ENCODE peak calls at places on chromosomes 12 and 14, in seven cellular contexts. H is HFFc6, T is A549, G is body of pancreas, A is endothelial cell, O is PC-9, V is AG04450. C is an unnamed sample.

GRCh38 chr12:91326043-91327027 is 143.7 kb upstream of the DCN start:
- DNase-seq in H (peak), T (peak), G (peak), A (peak), O (no peak), V (peak), C (peak)

GRCh38 chr12:114835031-114835430 is 151.1 kb upstream of the TBX3 start:
- DNase-seq in H (peak), T (no peak), G (no peak), A (no peak), O (no peak), V (peak), C (no peak)

GRCh38 chr12:3453266-3453862 is 37.6 kb upstream of the PRMT8 start:
- DNase-seq in H (no peak), T (no peak), G (no peak), A (no peak), O (no peak), V (no peak), C (no peak)

GRCh38 chr12:53585726-53586125 is 40.5 kb downstream of the ATF7 start:
- DNase-seq in H (no peak), T (no peak), G (no peak), A (no peak), O (no peak), V (no peak), C (no peak)

GRCh38 chr14:32226051-32226450 is 23.0 kb upstream of the RNU6-8 start:
- DNase-seq in H (no peak), T (no peak), G (no peak), A (no peak), O (peak), V (no peak), C (no peak)

GRCh38 chr12:118302053-118302452 is 70.7 kb downstream of the TAOK3 start:
- DNase-seq in H (peak), T (no peak), G (no peak), A (no peak), O (peak), V (no peak), C (no peak)

GRCh38 chr12:124032265-124032886 is 59.4 kb downstream of the ZNF664 start:
- DNase-seq in H (peak), T (peak), G (peak), A (peak), O (no peak), V (no peak), C (no peak)

GRCh38 chr14:79256311-79256879 is 954.9 kb downstream of the DIO2 start:
- DNase-seq in H (no peak), T (no peak), G (no peak), A (no peak), O (no peak), V (no peak), C (no peak)

GRCh38 chr12:119668315-119668651 is 350 bp downstream of the PRKAB1 start:
- DNase-seq in H (no peak), T (no peak), G (no peak), A (no peak), O (no peak), V (no peak), C (no peak)

GRCh38 chr12:81257952-81258551 is 180.2 kb downstream of the ACSS3 start:
- DNase-seq in H (peak), T (peak), G (no peak), A (peak), O (peak), V (peak), C (no peak)

GRCh38 chr12:13443498-13443897 is 247.0 kb downstream of the EMP1 start:
- DNase-seq in H (no peak), T (no peak), G (peak), A (no peak), O (no peak), V (no peak), C (no peak)

GRCh38 chr14:104602933-104603325 is 1.6 kb downstream of the TMEM179 start:
- DNase-seq in H (no peak), T (no peak), G (no peak), A (no peak), O (no peak), V (no peak), C (no peak)

GRCh38 chr14:82070040-82070439 is 536.4 kb upstream of the SEL1L start:
- DNase-seq in H (no peak), T (no peak), G (no peak), A (no peak), O (no peak), V (no peak), C (no peak)

GRCh38 chr14:43949410-43949809 is 557.7 kb downstream of the FSCB start:
- DNase-seq in H (no peak), T (no peak), G (no peak), A (no peak), O (no peak), V (no peak), C (no peak)

GRCh38 chr14:103296007-103296406 is 38.0 kb upstream of the EIF5 start:
- DNase-seq in H (peak), T (peak), G (no peak), A (no peak), O (peak), V (no peak), C (no peak)

GRCh38 chr12:98750511-98750910 is 105.4 kb downstream of the APAF1 start:
- DNase-seq in H (no peak), T (no peak), G (no peak), A (no peak), O (no peak), V (no peak), C (no peak)

GRCh38 chr12:3496964-3497363 is 6.0 kb downstream of the PRMT8 start:
- DNase-seq in H (no peak), T (peak), G (peak), A (peak), O (no peak), V (no peak), C (no peak)

GRCh38 chr14:61977217-61977616 is 215.0 kb downstream of the SNAPC1 start:
- DNase-seq in H (peak), T (no peak), G (no peak), A (no peak), O (no peak), V (no peak), C (no peak)

DNA sequence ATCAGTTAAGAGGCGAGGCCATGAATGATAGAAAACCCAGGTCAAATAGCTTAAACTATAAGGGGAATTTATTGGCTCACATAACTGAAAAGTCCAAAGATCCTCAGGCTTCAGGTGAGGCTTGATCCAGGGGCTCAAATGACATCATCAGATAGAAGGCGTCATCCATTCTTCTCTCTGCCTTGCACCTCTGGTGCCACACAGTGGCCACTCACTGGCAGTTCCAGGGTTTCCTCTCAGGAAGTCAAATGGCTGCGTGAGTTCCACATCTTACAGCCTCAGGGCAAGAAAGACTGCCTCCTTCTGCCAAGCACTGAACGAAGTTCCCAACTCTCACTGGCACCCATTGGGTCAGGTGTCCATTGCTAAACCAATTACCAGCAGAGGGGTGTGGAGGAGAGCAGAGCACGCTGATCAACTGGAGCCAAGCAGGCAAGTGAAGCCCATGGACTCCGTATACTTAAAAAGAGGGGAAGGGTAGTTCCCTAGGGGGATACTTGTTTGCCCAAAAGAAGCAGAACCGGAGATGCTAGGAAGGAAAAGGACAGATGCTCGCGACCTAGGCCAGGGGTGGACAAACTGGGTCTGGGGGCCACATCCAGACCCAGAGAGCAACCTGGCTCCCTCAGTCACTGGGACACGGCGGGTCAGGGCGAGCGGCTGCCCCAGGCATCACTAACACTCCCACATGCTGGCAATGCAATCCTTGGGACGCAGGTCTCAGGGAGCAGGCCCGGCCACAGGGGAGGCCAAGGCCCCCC is 69.3 kb downstream of the SERPINA3 start:
- DNase-seq in H (no peak), T (peak), G (peak), A (peak), O (no peak), V (no peak), C (no peak)
- TF ChIP-seq CTCF in H (no peak), T (peak), G (peak), A (peak), O (no peak), V (peak), C (peak)

DNA sequence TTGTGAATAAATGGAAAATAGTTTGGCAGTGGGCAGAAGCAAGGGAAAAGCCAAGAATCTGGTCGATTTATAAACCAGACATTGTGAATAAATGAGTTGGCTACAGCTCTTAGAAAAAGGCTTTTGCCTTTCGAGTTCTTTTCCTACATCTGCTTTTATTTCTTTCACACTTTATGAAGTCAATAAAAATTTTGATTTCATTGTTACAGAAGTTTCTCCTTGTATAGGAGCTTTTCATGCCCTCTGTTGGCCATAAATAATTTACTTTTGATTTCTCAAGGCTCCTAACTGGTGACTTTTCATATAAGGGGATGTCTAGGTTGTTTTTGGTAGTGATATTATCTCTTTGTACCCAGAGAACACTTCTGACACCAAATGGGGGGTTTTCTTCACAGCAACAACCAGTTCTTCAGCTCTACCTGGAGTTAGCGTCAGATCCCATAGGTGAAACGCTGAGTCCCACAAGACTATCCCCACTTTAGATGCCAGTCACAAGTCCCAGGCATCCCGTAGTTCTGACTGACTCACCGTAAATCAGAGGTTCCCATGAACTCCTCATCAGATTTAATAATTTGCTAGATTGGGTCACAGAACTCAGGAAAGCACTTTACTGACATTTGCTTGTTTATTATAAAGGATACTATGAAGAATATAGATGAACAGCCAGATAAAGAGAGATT is 136.4 kb upstream of the DNM1L start:
- DNase-seq in H (no peak), T (no peak), G (no peak), A (no peak), O (no peak), V (no peak), C (no peak)
- TF ChIP-seq CTCF in H (no peak), T (no peak), G (no peak), A (no peak), O (no peak), V (no peak), C (no peak)

GRCh38 chr12:6275609-6276246 is 34.8 kb upstream of the PLEKHG6 start:
- DNase-seq in H (no peak), T (no peak), G (no peak), A (no peak), O (no peak), V (no peak), C (no peak)

GRCh38 chr12:6276247-6276887 is 34.1 kb upstream of the PLEKHG6 start:
- DNase-seq in H (no peak), T (no peak), G (no peak), A (no peak), O (no peak), V (no peak), C (no peak)

GRCh38 chr12:6278439-6279255 is 31.8 kb upstream of the PLEKHG6 start:
- DNase-seq in H (peak), T (peak), G (peak), A (peak), O (peak), V (no peak), C (no peak)

GRCh38 chr12:6277982-6278438 is 32.5 kb upstream of the PLEKHG6 start:
- DNase-seq in H (no peak), T (peak), G (peak), A (no peak), O (peak), V (no peak), C (no peak)

GRCh38 chr12:6276936-6277615 is 33.4 kb upstream of the PLEKHG6 start:
- DNase-seq in H (no peak), T (peak), G (no peak), A (no peak), O (peak), V (no peak), C (no peak)
- TF ChIP-seq CTCF in H (peak), T (no peak), G (no peak), A (no peak), O (no peak), V (peak), C (no peak)

GRCh38 chr14:64937821-64938193 is 4.7 kb downstream of the GPX2 start:
- DNase-seq in H (no peak), T (peak), G (no peak), A (no peak), O (peak), V (no peak), C (no peak)
- TF ChIP-seq CTCF in H (peak), T (peak), G (no peak), A (no peak), O (peak), V (peak), C (no peak)

GRCh38 chr12:49236423-49236822 is 28.5 kb upstream of the TUBA1C start:
- DNase-seq in H (no peak), T (no peak), G (no peak), A (no peak), O (no peak), V (no peak), C (no peak)
- TF ChIP-seq CTCF in H (no peak), T (no peak), G (no peak), A (no peak), O (no peak), V (no peak), C (no peak)

DNA sequence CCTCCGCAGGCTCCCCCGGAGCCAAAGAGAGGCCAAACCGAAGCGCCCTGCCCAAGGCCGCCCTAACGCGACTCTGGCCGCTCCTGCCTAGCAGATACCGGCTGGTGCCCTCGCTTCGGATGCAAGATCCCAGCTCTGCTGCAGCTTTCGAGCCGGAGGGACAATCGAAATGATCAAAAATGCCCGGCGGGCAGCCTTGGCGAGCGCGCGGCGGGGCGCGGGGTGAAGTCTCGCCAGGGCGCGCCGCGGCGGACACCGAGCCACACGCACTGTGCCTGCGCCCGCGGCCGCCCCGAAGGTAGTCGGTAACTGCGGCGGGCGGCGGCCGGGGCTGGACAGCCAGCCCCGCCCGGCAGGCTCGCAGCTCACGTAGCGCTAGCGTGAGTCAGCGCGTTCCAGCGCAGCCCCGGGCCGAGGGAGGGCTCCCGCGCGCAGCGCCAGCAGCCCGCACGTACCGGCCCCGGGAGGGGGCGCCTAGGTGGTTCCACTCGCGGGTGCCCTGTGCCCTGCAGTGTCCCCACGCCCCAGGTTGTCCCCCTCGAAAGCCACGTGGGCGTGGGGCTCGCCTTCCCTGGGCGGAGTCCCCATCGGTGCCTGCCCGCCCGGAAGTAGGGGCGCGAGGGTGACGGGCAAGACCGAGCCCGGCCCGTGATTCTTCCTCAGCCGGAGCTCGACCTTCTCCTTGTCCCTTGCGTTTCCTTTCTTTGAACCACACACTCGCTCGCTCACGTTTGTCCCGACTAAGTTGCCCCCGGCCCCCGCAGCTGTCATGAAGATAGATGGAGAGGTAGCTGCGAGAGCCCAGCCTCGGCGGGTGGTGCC is 109.3 kb upstream of the EGLN3 start:
- DNase-seq in H (peak), T (peak), G (peak), A (peak), O (peak), V (no peak), C (no peak)
- TF ChIP-seq CTCF in H (peak), T (peak), G (no peak), A (no peak), O (no peak), V (peak), C (no peak)

DNA sequence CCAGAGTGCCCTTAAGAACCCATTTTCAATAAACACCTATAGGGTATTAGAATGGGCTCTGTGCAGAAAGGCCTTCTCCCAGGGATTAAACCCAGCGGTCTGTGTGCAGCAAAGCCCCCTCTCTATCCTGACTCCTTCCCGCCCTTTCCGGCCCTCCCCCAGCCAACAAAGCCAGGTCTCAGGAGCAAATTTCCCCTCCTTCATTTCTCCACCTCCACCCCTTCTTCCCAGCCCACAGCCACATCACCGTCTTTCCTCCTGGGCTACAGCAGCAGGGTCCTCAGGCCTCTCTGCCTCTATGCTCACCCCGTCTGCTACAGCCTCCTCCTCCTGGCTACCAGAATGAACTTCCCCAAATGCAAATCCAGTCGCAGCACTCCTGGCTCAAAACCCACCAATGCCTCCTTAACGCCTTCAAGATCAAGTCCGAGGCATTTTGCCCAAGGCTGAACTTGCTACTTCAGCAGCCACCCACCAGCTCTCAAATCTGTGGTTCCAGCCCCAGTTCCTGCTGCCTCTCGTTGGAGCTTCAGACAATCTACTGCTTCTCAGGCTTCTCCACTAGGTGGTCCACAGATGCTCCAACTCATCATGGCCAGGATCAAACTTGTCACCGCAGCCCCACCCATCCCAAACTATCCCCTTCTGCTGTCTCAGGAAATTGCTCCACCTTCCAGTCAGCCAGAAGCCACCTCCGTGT is 134.8 kb downstream of the BCL11B start:
- DNase-seq in H (no peak), T (no peak), G (no peak), A (no peak), O (no peak), V (no peak), C (no peak)
- TF ChIP-seq CTCF in H (no peak), T (no peak), G (no peak), A (no peak), O (no peak), V (no peak), C (no peak)

GRCh38 chr14:102086972-102087761 is at the start of gene HSP90AA1:
- DNase-seq in H (peak), T (peak), G (peak), A (peak), O (peak), V (peak), C (peak)
- TF ChIP-seq CTCF in H (peak), T (no peak), G (no peak), A (no peak), O (peak), V (peak), C (no peak)

C was measured in GM12864.